ENCODE peak calls at places on chromosomes 3 and 15, in ten cellular contexts. One of them, this sample, is unnamed.

GRCh38 chr15:90414408-90415028 is 26.5 kb downstream of the IQGAP1 start:
- DNase-seq in Peyer's patch: no peak
- DNase-seq in heart left ventricle: no peak
- DNase-seq in cardiac muscle cell: no peak
- DNase-seq in A549: peak; percentile 41
- DNase-seq in spleen: no peak
- DNase-seq in lung: no peak
- DNase-seq in bronchial epithelial cell: peak; percentile 91
- DNase-seq in brain microvascular endothelial cell: peak; percentile 93
- DNase-seq in WTC11: no peak
- DNase-seq in this sample: peak; percentile 74

GRCh38 chr3:123099331-123100191 is 32.7 kb downstream of the PDIA5 start:
- DNase-seq in Peyer's patch: no peak
- DNase-seq in heart left ventricle: no peak
- DNase-seq in cardiac muscle cell: no peak
- DNase-seq in A549: no peak
- DNase-seq in spleen: peak; percentile 65
- DNase-seq in lung: no peak
- DNase-seq in bronchial epithelial cell: no peak
- DNase-seq in brain microvascular endothelial cell: no peak
- DNase-seq in WTC11: no peak
- DNase-seq in this sample: no peak

GRCh38 chr3:120743556-120744195 is 1.1 kb downstream of the GTF2E1 start:
- DNase-seq in Peyer's patch: no peak
- DNase-seq in heart left ventricle: no peak
- DNase-seq in cardiac muscle cell: no peak
- DNase-seq in A549: no peak
- DNase-seq in spleen: no peak
- DNase-seq in lung: no peak
- DNase-seq in bronchial epithelial cell: no peak
- DNase-seq in brain microvascular endothelial cell: no peak
- DNase-seq in WTC11: no peak
- DNase-seq in this sample: no peak

GRCh38 chr3:114718897-114719208 is 425.0 kb downstream of the TIGIT start:
- DNase-seq in Peyer's patch: no peak
- DNase-seq in heart left ventricle: no peak
- DNase-seq in cardiac muscle cell: no peak
- DNase-seq in A549: no peak
- DNase-seq in spleen: no peak
- DNase-seq in lung: no peak
- DNase-seq in bronchial epithelial cell: no peak
- DNase-seq in brain microvascular endothelial cell: no peak
- DNase-seq in WTC11: no peak
- DNase-seq in this sample: no peak

GRCh38 chr3:10557783-10558373 is 52.5 kb upstream of the ATP2B2 start:
- DNase-seq in Peyer's patch: no peak
- DNase-seq in heart left ventricle: peak; percentile 1
- DNase-seq in cardiac muscle cell: no peak
- DNase-seq in A549: peak; percentile 27
- DNase-seq in spleen: no peak
- DNase-seq in lung: no peak
- DNase-seq in bronchial epithelial cell: peak; percentile 72
- DNase-seq in brain microvascular endothelial cell: peak; percentile 62
- DNase-seq in WTC11: no peak
- DNase-seq in this sample: no peak

GRCh38 chr3:63279442-63279841 is 1.3 kb downstream of the SYNPR start:
- DNase-seq in Peyer's patch: no peak
- DNase-seq in heart left ventricle: no peak
- DNase-seq in cardiac muscle cell: no peak
- DNase-seq in A549: no peak
- DNase-seq in spleen: no peak
- DNase-seq in lung: no peak
- DNase-seq in bronchial epithelial cell: no peak
- DNase-seq in brain microvascular endothelial cell: no peak
- DNase-seq in WTC11: no peak
- DNase-seq in this sample: no peak

GRCh38 chr3:111311709-111312235 is 230.2 kb upstream of the CD96 start:
- DNase-seq in Peyer's patch: no peak
- DNase-seq in heart left ventricle: no peak
- DNase-seq in cardiac muscle cell: no peak
- DNase-seq in A549: no peak
- DNase-seq in spleen: no peak
- DNase-seq in lung: no peak
- DNase-seq in bronchial epithelial cell: no peak
- DNase-seq in brain microvascular endothelial cell: peak; percentile 84
- DNase-seq in WTC11: no peak
- DNase-seq in this sample: no peak

GRCh38 chr3:143784446-143784845 is 63.8 kb downstream of the SLC9A9 start:
- DNase-seq in Peyer's patch: no peak
- DNase-seq in heart left ventricle: no peak
- DNase-seq in cardiac muscle cell: no peak
- DNase-seq in A549: no peak
- DNase-seq in spleen: no peak
- DNase-seq in lung: no peak
- DNase-seq in bronchial epithelial cell: peak; percentile 71
- DNase-seq in brain microvascular endothelial cell: no peak
- DNase-seq in WTC11: no peak
- DNase-seq in this sample: no peak

GRCh38 chr3:31934018-31934417 is 47.0 kb downstream of the OSBPL10 start:
- DNase-seq in Peyer's patch: no peak
- DNase-seq in heart left ventricle: no peak
- DNase-seq in cardiac muscle cell: no peak
- DNase-seq in A549: no peak
- DNase-seq in spleen: no peak
- DNase-seq in lung: no peak
- DNase-seq in bronchial epithelial cell: no peak
- DNase-seq in brain microvascular endothelial cell: no peak
- DNase-seq in WTC11: no peak
- DNase-seq in this sample: no peak

GRCh38 chr15:51341366-51342248 is at the start of gene GLDN:
- DNase-seq in Peyer's patch: no peak
- DNase-seq in heart left ventricle: peak; percentile 35
- DNase-seq in cardiac muscle cell: peak; percentile 47
- DNase-seq in A549: peak; percentile 12
- DNase-seq in spleen: no peak
- DNase-seq in lung: peak; percentile 40
- DNase-seq in bronchial epithelial cell: no peak
- DNase-seq in brain microvascular endothelial cell: no peak
- DNase-seq in WTC11: peak; percentile 68
- DNase-seq in this sample: no peak
- TF ChIP-seq CTCF in Peyer's patch: no peak
- TF ChIP-seq CTCF in heart left ventricle: no peak
- TF ChIP-seq CTCF in cardiac muscle cell: no peak
- TF ChIP-seq CTCF in A549: no peak
- TF ChIP-seq CTCF in spleen: no peak
- TF ChIP-seq CTCF in lung: no peak
- TF ChIP-seq CTCF in bronchial epithelial cell: no peak
- TF ChIP-seq CTCF in brain microvascular endothelial cell: no peak
- TF ChIP-seq CTCF in WTC11: no peak
- TF ChIP-seq CTCF in this sample: no peak

GRCh38 chr3:67362686-67363085 is 291.7 kb downstream of the SUCLG2 start:
- DNase-seq in Peyer's patch: no peak
- DNase-seq in heart left ventricle: no peak
- DNase-seq in cardiac muscle cell: no peak
- DNase-seq in A549: no peak
- DNase-seq in spleen: no peak
- DNase-seq in lung: no peak
- DNase-seq in bronchial epithelial cell: peak; percentile 91
- DNase-seq in brain microvascular endothelial cell: peak; percentile 50
- DNase-seq in WTC11: no peak
- DNase-seq in this sample: no peak

GRCh38 chr3:67361323-67361722 is 293.1 kb downstream of the SUCLG2 start:
- DNase-seq in Peyer's patch: no peak
- DNase-seq in heart left ventricle: no peak
- DNase-seq in cardiac muscle cell: no peak
- DNase-seq in A549: no peak
- DNase-seq in spleen: no peak
- DNase-seq in lung: no peak
- DNase-seq in bronchial epithelial cell: no peak
- DNase-seq in brain microvascular endothelial cell: no peak
- DNase-seq in WTC11: no peak
- DNase-seq in this sample: no peak

GRCh38 chr3:67361770-67362169 is 292.6 kb downstream of the SUCLG2 start:
- DNase-seq in Peyer's patch: no peak
- DNase-seq in heart left ventricle: no peak
- DNase-seq in cardiac muscle cell: no peak
- DNase-seq in A549: no peak
- DNase-seq in spleen: no peak
- DNase-seq in lung: no peak
- DNase-seq in bronchial epithelial cell: no peak
- DNase-seq in brain microvascular endothelial cell: no peak
- DNase-seq in WTC11: no peak
- DNase-seq in this sample: no peak

GRCh38 chr3:67357610-67358458 is 296.6 kb downstream of the SUCLG2 start:
- DNase-seq in Peyer's patch: no peak
- DNase-seq in heart left ventricle: no peak
- DNase-seq in cardiac muscle cell: peak; percentile 71
- DNase-seq in A549: peak; percentile 54
- DNase-seq in spleen: no peak
- DNase-seq in lung: no peak
- DNase-seq in bronchial epithelial cell: peak; percentile 43
- DNase-seq in brain microvascular endothelial cell: peak; percentile 21
- DNase-seq in WTC11: peak; percentile 72
- DNase-seq in this sample: no peak
- TF ChIP-seq CTCF in Peyer's patch: peak; percentile 25
- TF ChIP-seq CTCF in heart left ventricle: no peak
- TF ChIP-seq CTCF in cardiac muscle cell: peak; percentile 34
- TF ChIP-seq CTCF in A549: peak; percentile 34
- TF ChIP-seq CTCF in spleen: no peak
- TF ChIP-seq CTCF in lung: peak; percentile 13
- TF ChIP-seq CTCF in bronchial epithelial cell: peak; percentile 65
- TF ChIP-seq CTCF in brain microvascular endothelial cell: peak; percentile 66
- TF ChIP-seq CTCF in WTC11: no peak
- TF ChIP-seq CTCF in this sample: peak; percentile 44

GRCh38 chr3:158313344-158313927 is 203.5 kb downstream of the RSRC1 start:
- DNase-seq in Peyer's patch: no peak
- DNase-seq in heart left ventricle: no peak
- DNase-seq in cardiac muscle cell: peak; percentile 61
- DNase-seq in A549: peak; percentile 60
- DNase-seq in spleen: no peak
- DNase-seq in lung: no peak
- DNase-seq in bronchial epithelial cell: peak; percentile 52
- DNase-seq in brain microvascular endothelial cell: peak; percentile 27
- DNase-seq in WTC11: no peak
- DNase-seq in this sample: no peak
- TF ChIP-seq CTCF in Peyer's patch: peak; percentile 30
- TF ChIP-seq CTCF in heart left ventricle: peak; percentile 13
- TF ChIP-seq CTCF in cardiac muscle cell: peak; percentile 28
- TF ChIP-seq CTCF in A549: peak; percentile 77
- TF ChIP-seq CTCF in spleen: no peak
- TF ChIP-seq CTCF in lung: no peak
- TF ChIP-seq CTCF in bronchial epithelial cell: peak; percentile 32
- TF ChIP-seq CTCF in brain microvascular endothelial cell: peak; percentile 52
- TF ChIP-seq CTCF in WTC11: peak; percentile 38
- TF ChIP-seq CTCF in this sample: peak; percentile 26

GRCh38 chr15:66115568-66116206 is 137.9 kb downstream of the MEGF11 start:
- DNase-seq in Peyer's patch: peak; percentile 49
- DNase-seq in heart left ventricle: no peak
- DNase-seq in cardiac muscle cell: no peak
- DNase-seq in A549: no peak
- DNase-seq in spleen: peak; percentile 61
- DNase-seq in lung: no peak
- DNase-seq in bronchial epithelial cell: peak; percentile 1
- DNase-seq in brain microvascular endothelial cell: no peak
- DNase-seq in WTC11: peak; percentile 29
- DNase-seq in this sample: no peak
- TF ChIP-seq CTCF in Peyer's patch: no peak
- TF ChIP-seq CTCF in heart left ventricle: no peak
- TF ChIP-seq CTCF in cardiac muscle cell: no peak
- TF ChIP-seq CTCF in A549: no peak
- TF ChIP-seq CTCF in spleen: no peak
- TF ChIP-seq CTCF in lung: no peak
- TF ChIP-seq CTCF in bronchial epithelial cell: no peak
- TF ChIP-seq CTCF in brain microvascular endothelial cell: no peak
- TF ChIP-seq CTCF in WTC11: no peak
- TF ChIP-seq CTCF in this sample: no peak

DNA sequence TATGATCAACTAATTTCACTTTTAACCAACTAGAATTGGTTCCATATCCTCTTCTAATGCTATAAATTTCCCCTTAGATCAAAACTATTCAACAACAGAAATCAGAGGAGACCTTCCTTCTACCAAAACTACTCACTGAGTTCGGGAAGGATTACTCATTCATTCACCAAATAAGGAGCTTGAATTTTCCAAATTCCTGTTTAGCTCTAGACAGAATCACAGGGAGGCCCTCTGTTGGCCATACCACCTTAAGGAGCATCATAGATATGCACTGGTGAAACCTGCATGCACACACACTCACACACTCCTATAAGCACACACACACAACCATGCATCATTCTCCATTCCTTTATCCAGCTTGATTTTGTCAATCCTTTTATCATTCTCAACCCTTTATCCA is 49.0 kb downstream of the SUCLG2 start:
- DNase-seq in Peyer's patch: no peak
- DNase-seq in heart left ventricle: no peak
- DNase-seq in cardiac muscle cell: no peak
- DNase-seq in A549: peak; percentile 59
- DNase-seq in spleen: no peak
- DNase-seq in lung: no peak
- DNase-seq in bronchial epithelial cell: peak; percentile 73
- DNase-seq in brain microvascular endothelial cell: peak; percentile 65
- DNase-seq in WTC11: no peak
- DNase-seq in this sample: peak; percentile 30
- TF ChIP-seq CTCF in Peyer's patch: no peak
- TF ChIP-seq CTCF in heart left ventricle: no peak
- TF ChIP-seq CTCF in cardiac muscle cell: peak; percentile 53
- TF ChIP-seq CTCF in A549: peak; percentile 27
- TF ChIP-seq CTCF in spleen: no peak
- TF ChIP-seq CTCF in lung: no peak
- TF ChIP-seq CTCF in bronchial epithelial cell: peak; percentile 18
- TF ChIP-seq CTCF in brain microvascular endothelial cell: peak; percentile 70
- TF ChIP-seq CTCF in WTC11: no peak
- TF ChIP-seq CTCF in this sample: peak; percentile 65

DNA sequence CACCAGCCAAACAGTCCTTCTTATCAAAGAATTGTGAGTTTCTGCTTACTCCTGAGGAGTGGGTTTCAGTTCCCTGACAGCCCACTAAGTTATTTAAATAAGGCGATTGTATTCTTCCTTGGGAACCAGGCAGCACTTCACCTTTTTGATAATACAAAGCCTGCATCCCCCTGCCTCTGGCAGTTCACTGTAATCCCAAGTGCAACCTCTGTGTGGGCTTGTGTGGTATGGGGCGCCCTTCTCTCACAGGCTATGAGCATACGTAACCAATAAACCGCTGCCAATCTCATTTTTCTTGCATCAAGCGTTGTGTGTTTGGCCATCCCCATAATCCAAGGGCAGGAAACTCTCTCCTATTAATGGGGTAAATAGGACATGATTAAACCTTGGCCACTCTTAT is 1025.6 kb downstream of the NSUN3 start:
- DNase-seq in Peyer's patch: no peak
- DNase-seq in heart left ventricle: no peak
- DNase-seq in cardiac muscle cell: no peak
- DNase-seq in A549: no peak
- DNase-seq in spleen: no peak
- DNase-seq in lung: no peak
- DNase-seq in bronchial epithelial cell: no peak
- DNase-seq in brain microvascular endothelial cell: no peak
- DNase-seq in WTC11: no peak
- DNase-seq in this sample: no peak
- TF ChIP-seq CTCF in Peyer's patch: no peak
- TF ChIP-seq CTCF in heart left ventricle: no peak
- TF ChIP-seq CTCF in cardiac muscle cell: no peak
- TF ChIP-seq CTCF in A549: no peak
- TF ChIP-seq CTCF in spleen: no peak
- TF ChIP-seq CTCF in lung: no peak
- TF ChIP-seq CTCF in bronchial epithelial cell: no peak
- TF ChIP-seq CTCF in brain microvascular endothelial cell: no peak
- TF ChIP-seq CTCF in WTC11: no peak
- TF ChIP-seq CTCF in this sample: no peak

GRCh38 chr15:78396976-78397375 is 41.0 kb upstream of the IREB2 start:
- DNase-seq in Peyer's patch: peak; percentile 89
- DNase-seq in heart left ventricle: no peak
- DNase-seq in cardiac muscle cell: no peak
- DNase-seq in A549: peak; percentile 31
- DNase-seq in spleen: no peak
- DNase-seq in lung: peak; percentile 65
- DNase-seq in bronchial epithelial cell: no peak
- DNase-seq in brain microvascular endothelial cell: no peak
- DNase-seq in WTC11: peak; percentile 45
- DNase-seq in this sample: no peak
- TF ChIP-seq CTCF in Peyer's patch: peak; percentile 30
- TF ChIP-seq CTCF in heart left ventricle: no peak
- TF ChIP-seq CTCF in cardiac muscle cell: peak; percentile 28
- TF ChIP-seq CTCF in A549: peak; percentile 26
- TF ChIP-seq CTCF in spleen: no peak
- TF ChIP-seq CTCF in lung: no peak
- TF ChIP-seq CTCF in bronchial epithelial cell: peak; percentile 37
- TF ChIP-seq CTCF in brain microvascular endothelial cell: peak; percentile 56
- TF ChIP-seq CTCF in WTC11: no peak
- TF ChIP-seq CTCF in this sample: peak; percentile 76

This sample was measured in BJ.